ENCODE peak calls at places on chromosomes 5 and 9, in five cellular contexts. One of them, this sample, is unnamed.

GRCh38 chr9:112355305-112355953 is 22.0 kb upstream of the PTBP3 start:
- DNase-seq in spleen: no peak
- DNase-seq in mesothelial cell of epicardium: no peak
- DNase-seq in neural progenitor cell: no peak
- DNase-seq in uterus: no peak
- DNase-seq in this sample: peak

GRCh38 chr9:3475300-3476020 is 50.3 kb downstream of the RFX3 start:
- DNase-seq in spleen: no peak
- DNase-seq in neural progenitor cell: no peak
- DNase-seq in mesothelial cell of epicardium: no peak
- DNase-seq in uterus: no peak
- DNase-seq in this sample: no peak

GRCh38 chr9:4508246-4508906 is 18.1 kb downstream of the SLC1A1 start:
- DNase-seq in uterus: no peak
- DNase-seq in mesothelial cell of epicardium: no peak
- DNase-seq in spleen: no peak
- DNase-seq in neural progenitor cell: no peak
- DNase-seq in this sample: no peak

GRCh38 chr5:84017704-84018240 is 297.1 kb upstream of the HAPLN1 start:
- DNase-seq in mesothelial cell of epicardium: no peak
- DNase-seq in spleen: no peak
- DNase-seq in uterus: no peak
- DNase-seq in neural progenitor cell: no peak
- DNase-seq in this sample: no peak

GRCh38 chr5:77312411-77312810 is 101.9 kb downstream of the PDE8B start:
- DNase-seq in spleen: no peak
- DNase-seq in uterus: no peak
- DNase-seq in mesothelial cell of epicardium: no peak
- DNase-seq in neural progenitor cell: no peak
- DNase-seq in this sample: no peak

GRCh38 chr5:150516011-150516410 is 8.1 kb downstream of the NDST1 start:
- DNase-seq in mesothelial cell of epicardium: no peak
- DNase-seq in spleen: no peak
- DNase-seq in neural progenitor cell: no peak
- DNase-seq in uterus: no peak
- DNase-seq in this sample: no peak

GRCh38 chr5:150409638-150410523 is 2.8 kb downstream of the CD74 start:
- DNase-seq in mesothelial cell of epicardium: peak
- DNase-seq in spleen: peak
- DNase-seq in neural progenitor cell: peak
- DNase-seq in uterus: peak
- DNase-seq in this sample: peak

GRCh38 chr5:10578292-10578663 is 14.4 kb downstream of the ANKRD33B start:
- DNase-seq in mesothelial cell of epicardium: no peak
- DNase-seq in spleen: peak
- DNase-seq in neural progenitor cell: no peak
- DNase-seq in uterus: no peak
- DNase-seq in this sample: no peak

GRCh38 chr5:16549491-16550233 is 67.1 kb downstream of the RETREG1 start:
- DNase-seq in mesothelial cell of epicardium: no peak
- DNase-seq in uterus: no peak
- DNase-seq in neural progenitor cell: no peak
- DNase-seq in spleen: no peak
- DNase-seq in this sample: no peak

GRCh38 chr9:100472725-100473261 is at the start of gene TMEFF1:
- DNase-seq in uterus: no peak
- DNase-seq in mesothelial cell of epicardium: peak
- DNase-seq in spleen: peak
- DNase-seq in neural progenitor cell: peak
- DNase-seq in this sample: peak

GRCh38 chr5:83197326-83197725 is 120.0 kb downstream of the XRCC4 start:
- DNase-seq in uterus: no peak
- DNase-seq in spleen: no peak
- DNase-seq in neural progenitor cell: peak
- DNase-seq in mesothelial cell of epicardium: no peak
- DNase-seq in this sample: no peak

GRCh38 chr9:135827866-135828580 is 79.3 kb downstream of the CAMSAP1 start:
- DNase-seq in spleen: no peak
- DNase-seq in neural progenitor cell: no peak
- DNase-seq in uterus: no peak
- DNase-seq in mesothelial cell of epicardium: no peak
- DNase-seq in this sample: no peak

GRCh38 chr5:38420246-38420645 is 136.2 kb downstream of the LIFR start:
- DNase-seq in spleen: no peak
- DNase-seq in mesothelial cell of epicardium: no peak
- DNase-seq in uterus: no peak
- DNase-seq in neural progenitor cell: no peak
- DNase-seq in this sample: no peak

GRCh38 chr9:75988663-75989062 is 98.2 kb downstream of the PCSK5 start:
- DNase-seq in mesothelial cell of epicardium: no peak
- DNase-seq in uterus: no peak
- DNase-seq in neural progenitor cell: no peak
- DNase-seq in spleen: no peak
- DNase-seq in this sample: no peak

GRCh38 chr9:108844856-108845255 is 10.9 kb downstream of the ACTL7B start:
- DNase-seq in neural progenitor cell: no peak
- DNase-seq in uterus: no peak
- DNase-seq in mesothelial cell of epicardium: no peak
- DNase-seq in spleen: no peak
- DNase-seq in this sample: no peak

GRCh38 chr9:98097836-98098235 is 21.2 kb downstream of the TRIM14 start:
- DNase-seq in neural progenitor cell: peak
- DNase-seq in uterus: no peak
- DNase-seq in mesothelial cell of epicardium: no peak
- DNase-seq in spleen: no peak
- DNase-seq in this sample: peak

GRCh38 chr5:34915856-34916192 is 313 bp downstream of the BRIX1 start:
- DNase-seq in neural progenitor cell: no peak
- DNase-seq in mesothelial cell of epicardium: no peak
- DNase-seq in spleen: no peak
- DNase-seq in uterus: no peak
- DNase-seq in this sample: no peak

GRCh38 chr5:10469253-10470030 is 27.8 kb downstream of the ROPN1L start:
- DNase-seq in mesothelial cell of epicardium: no peak
- DNase-seq in uterus: no peak
- DNase-seq in neural progenitor cell: no peak
- DNase-seq in spleen: no peak
- DNase-seq in this sample: no peak

GRCh38 chr5:10760976-10761841 is at the start of gene DAP:
- DNase-seq in mesothelial cell of epicardium: peak
- DNase-seq in uterus: peak
- DNase-seq in spleen: peak
- DNase-seq in neural progenitor cell: peak
- DNase-seq in this sample: peak

GRCh38 chr5:72388652-72389051 is 68.5 kb downstream of the PTCD2 start:
- DNase-seq in spleen: no peak
- DNase-seq in neural progenitor cell: no peak
- DNase-seq in uterus: peak
- DNase-seq in mesothelial cell of epicardium: no peak
- DNase-seq in this sample: no peak

GRCh38 chr9:129898205-129898604 is 62.9 kb downstream of the USP20 start:
- DNase-seq in neural progenitor cell: no peak
- DNase-seq in mesothelial cell of epicardium: no peak
- DNase-seq in uterus: no peak
- DNase-seq in spleen: no peak
- DNase-seq in this sample: no peak

GRCh38 chr5:81234801-81235200 is 1.7 kb downstream of the CKMT2 start:
- DNase-seq in neural progenitor cell: no peak
- DNase-seq in spleen: no peak
- DNase-seq in uterus: no peak
- DNase-seq in mesothelial cell of epicardium: no peak
- DNase-seq in this sample: no peak

GRCh38 chr5:5483350-5483749 is 60.9 kb downstream of the ICE1 start:
- DNase-seq in uterus: no peak
- DNase-seq in mesothelial cell of epicardium: no peak
- DNase-seq in spleen: no peak
- DNase-seq in neural progenitor cell: no peak
- DNase-seq in this sample: no peak

GRCh38 chr5:76174101-76174500 is 90.9 kb downstream of the SV2C start:
- DNase-seq in uterus: no peak
- DNase-seq in spleen: no peak
- DNase-seq in neural progenitor cell: no peak
- DNase-seq in mesothelial cell of epicardium: no peak
- DNase-seq in this sample: no peak

GRCh38 chr5:143200781-143201398 is 202.6 kb downstream of the NR3C1 start:
- DNase-seq in mesothelial cell of epicardium: no peak
- DNase-seq in neural progenitor cell: no peak
- DNase-seq in uterus: no peak
- DNase-seq in spleen: no peak
- DNase-seq in this sample: no peak

GRCh38 chr5:59445741-59446140 is 447.8 kb downstream of the PDE4D start:
- DNase-seq in mesothelial cell of epicardium: no peak
- DNase-seq in uterus: no peak
- DNase-seq in neural progenitor cell: no peak
- DNase-seq in spleen: no peak
- DNase-seq in this sample: no peak

GRCh38 chr5:64505769-64506566 is at the start of gene RGS7BP:
- DNase-seq in spleen: peak
- DNase-seq in uterus: peak
- DNase-seq in neural progenitor cell: peak
- DNase-seq in mesothelial cell of epicardium: no peak
- DNase-seq in this sample: peak
- TF ChIP-seq CTCF in spleen: no peak
- TF ChIP-seq CTCF in uterus: no peak
- TF ChIP-seq CTCF in neural progenitor cell: no peak
- TF ChIP-seq CTCF in mesothelial cell of epicardium: no peak
- TF ChIP-seq CTCF in this sample: no peak

GRCh38 chr5:28451478-28451877 is 1413.1 kb upstream of the CDH9 start:
- DNase-seq in uterus: no peak
- DNase-seq in mesothelial cell of epicardium: no peak
- DNase-seq in spleen: no peak
- DNase-seq in neural progenitor cell: no peak
- DNase-seq in this sample: no peak
- TF ChIP-seq CTCF in uterus: no peak
- TF ChIP-seq CTCF in mesothelial cell of epicardium: no peak
- TF ChIP-seq CTCF in spleen: no peak
- TF ChIP-seq CTCF in neural progenitor cell: no peak
- TF ChIP-seq CTCF in this sample: no peak

GRCh38 chr9:16131269-16131668 is 578.4 kb downstream of the CCDC171 start:
- DNase-seq in spleen: no peak
- DNase-seq in uterus: no peak
- DNase-seq in mesothelial cell of epicardium: no peak
- DNase-seq in neural progenitor cell: peak
- DNase-seq in this sample: no peak
- TF ChIP-seq CTCF in spleen: no peak
- TF ChIP-seq CTCF in uterus: no peak
- TF ChIP-seq CTCF in mesothelial cell of epicardium: no peak
- TF ChIP-seq CTCF in neural progenitor cell: peak
- TF ChIP-seq CTCF in this sample: no peak

GRCh38 chr9:37151802-37152201 is 31.4 kb downstream of the ZCCHC7 start:
- DNase-seq in mesothelial cell of epicardium: no peak
- DNase-seq in spleen: no peak
- DNase-seq in uterus: no peak
- DNase-seq in neural progenitor cell: no peak
- DNase-seq in this sample: no peak
- TF ChIP-seq CTCF in mesothelial cell of epicardium: no peak
- TF ChIP-seq CTCF in spleen: no peak
- TF ChIP-seq CTCF in uterus: no peak
- TF ChIP-seq CTCF in neural progenitor cell: no peak
- TF ChIP-seq CTCF in this sample: no peak

GRCh38 chr5:170353011-170353890 is 35.9 kb downstream of the KCNMB1 start:
- DNase-seq in mesothelial cell of epicardium: no peak
- DNase-seq in uterus: no peak
- DNase-seq in spleen: no peak
- DNase-seq in neural progenitor cell: peak
- DNase-seq in this sample: no peak

GRCh38 chr5:170345971-170346370 is 43.2 kb downstream of the KCNMB1 start:
- DNase-seq in mesothelial cell of epicardium: no peak
- DNase-seq in spleen: no peak
- DNase-seq in neural progenitor cell: no peak
- DNase-seq in uterus: no peak
- DNase-seq in this sample: no peak

GRCh38 chr5:170347022-170347421 is 42.1 kb downstream of the KCNMB1 start:
- DNase-seq in neural progenitor cell: no peak
- DNase-seq in mesothelial cell of epicardium: no peak
- DNase-seq in spleen: no peak
- DNase-seq in uterus: no peak
- DNase-seq in this sample: no peak

GRCh38 chr5:170343177-170343576 is 45.6 kb upstream of the LCP2 start:
- DNase-seq in neural progenitor cell: no peak
- DNase-seq in uterus: no peak
- DNase-seq in mesothelial cell of epicardium: no peak
- DNase-seq in spleen: no peak
- DNase-seq in this sample: no peak

DNA sequence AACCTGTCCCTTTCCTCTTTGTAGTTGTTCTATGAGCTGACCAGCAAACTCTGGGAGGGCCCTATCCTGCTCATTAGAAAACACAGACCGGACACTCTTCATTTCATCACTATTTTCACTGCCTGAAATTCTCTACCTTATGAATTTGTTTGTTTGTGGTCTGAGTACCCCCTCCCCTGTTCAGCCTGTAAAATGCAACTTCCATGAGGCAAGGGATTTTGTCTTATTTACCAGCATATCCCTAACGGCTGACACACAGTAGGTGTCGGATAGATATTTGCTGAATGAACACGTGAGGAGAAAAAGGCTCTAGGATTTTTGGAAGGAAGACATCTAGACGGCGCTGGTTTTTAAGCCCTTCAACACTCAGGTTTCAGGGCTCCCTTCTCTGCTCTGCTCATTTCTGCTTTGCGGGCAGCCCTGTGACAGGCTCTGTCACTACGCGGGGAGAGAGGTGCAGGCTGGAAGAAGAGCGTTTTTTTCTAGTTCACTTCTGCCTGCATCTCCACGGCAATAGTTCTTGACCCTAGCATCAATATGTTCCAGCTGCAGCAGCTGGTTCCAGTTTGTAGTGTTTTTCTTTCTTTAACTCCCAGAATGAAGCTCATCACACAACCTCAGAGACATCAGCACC is 41.0 kb downstream of the KCNMB1 start:
- DNase-seq in mesothelial cell of epicardium: no peak
- DNase-seq in spleen: no peak
- DNase-seq in uterus: no peak
- DNase-seq in neural progenitor cell: peak
- DNase-seq in this sample: no peak
- TF ChIP-seq CTCF in mesothelial cell of epicardium: no peak
- TF ChIP-seq CTCF in spleen: no peak
- TF ChIP-seq CTCF in uterus: peak
- TF ChIP-seq CTCF in neural progenitor cell: peak
- TF ChIP-seq CTCF in this sample: no peak

DNA sequence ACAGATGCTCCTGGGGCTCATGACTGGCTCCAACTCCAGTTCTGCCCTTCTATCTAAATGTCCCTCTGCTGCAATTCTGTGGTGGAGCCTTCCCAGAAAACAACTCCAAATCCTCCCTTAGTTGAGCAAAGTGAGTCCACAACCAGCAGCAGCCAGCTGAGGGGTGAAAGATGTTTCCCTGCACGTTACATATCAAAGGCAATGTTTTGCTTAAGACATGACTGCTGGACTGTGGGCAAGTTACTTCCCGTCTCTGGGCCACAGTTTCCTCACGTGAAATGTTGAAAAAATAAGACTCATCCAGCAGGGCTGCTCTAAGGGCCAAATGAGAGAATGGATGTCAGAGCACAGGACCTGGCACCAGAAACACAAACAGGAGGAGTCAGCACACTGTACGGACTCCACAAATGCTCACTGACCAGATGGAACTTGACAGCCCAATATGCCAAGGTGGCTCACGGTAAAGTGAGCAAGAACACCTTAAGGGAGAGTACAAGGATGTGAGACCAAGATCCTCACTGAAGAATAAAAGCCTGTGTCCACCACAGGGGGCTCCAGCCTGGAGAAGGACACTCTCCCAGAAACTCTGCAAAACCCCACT is 138.4 kb upstream of the ABCA1 start:
- DNase-seq in neural progenitor cell: no peak
- DNase-seq in mesothelial cell of epicardium: no peak
- DNase-seq in uterus: no peak
- DNase-seq in spleen: peak
- DNase-seq in this sample: no peak
- TF ChIP-seq CTCF in neural progenitor cell: no peak
- TF ChIP-seq CTCF in mesothelial cell of epicardium: no peak
- TF ChIP-seq CTCF in uterus: no peak
- TF ChIP-seq CTCF in spleen: no peak
- TF ChIP-seq CTCF in this sample: no peak

This sample was measured in GM13976.